ENCODE peak calls at places on chromosomes 11 and 22, in six cellular contexts. I, G, H, Y, L and F are unnamed samples.

GRCh38 chr11:128405693-128406364 is 181.5 kb downstream of the ETS1 start:
- DNase-seq in Y (no peak), L (no peak), I (no peak), G (no peak), H (no peak), F (no peak)

GRCh38 chr22:40808018-40808841 is 10.9 kb downstream of the SLC25A17 start:
- DNase-seq in L (no peak), Y (no peak), I (no peak), G (no peak), H (no peak), F (no peak)

GRCh38 chr11:109970516-109971183 is 122.5 kb upstream of the ZC3H12C start:
- DNase-seq in H (no peak), Y (no peak), L (no peak), I (no peak), G (no peak), F (no peak)

GRCh38 chr11:83546371-83546770 is 260.2 kb upstream of the CCDC90B start:
- DNase-seq in H (no peak), Y (no peak), L (no peak), G (no peak), I (no peak), F (no peak)

GRCh38 chr11:62444271-62444833 is 25.5 kb downstream of the SCGB1A1 start:
- DNase-seq in H (no peak), Y (peak), G (peak), L (peak), I (peak), F (no peak)

GRCh38 chr11:67264260-67264659 is 2.0 kb upstream of the GRK2 start:
- DNase-seq in G (no peak), L (no peak), I (no peak), Y (no peak), H (no peak), F (no peak)

GRCh38 chr11:120547871-120548681 is 36.5 kb downstream of the GRIK4 start:
- DNase-seq in H (no peak), Y (no peak), G (peak), I (no peak), L (peak), F (no peak)

GRCh38 chr11:134586726-134587125 is 174.7 kb upstream of the B3GAT1 start:
- DNase-seq in G (no peak), H (no peak), I (no peak), L (no peak), Y (no peak), F (no peak)

GRCh38 chr22:23305321-23305910 is 125.1 kb downstream of the BCR start:
- DNase-seq in Y (no peak), L (no peak), H (no peak), I (no peak), G (no peak), F (no peak)

GRCh38 chr22:50191041-50191740 is 5.5 kb downstream of the TRABD start:
- DNase-seq in Y (peak), G (no peak), H (no peak), L (no peak), I (no peak), F (no peak)

GRCh38 chr11:36657610-36658225 is 59.7 kb upstream of the RAG2 start:
- DNase-seq in L (no peak), H (no peak), I (no peak), Y (peak), G (no peak), F (no peak)

GRCh38 chr22:31126128-31126868 is 3.5 kb downstream of the INPP5J start:
- DNase-seq in G (no peak), L (no peak), I (no peak), Y (no peak), H (no peak), F (peak)

GRCh38 chr11:126474888-126475626 is 119.6 kb downstream of the ST3GAL4 start:
- DNase-seq in Y (no peak), L (no peak), H (no peak), I (no peak), G (no peak), F (no peak)

GRCh38 chr11:34773211-34773610 is 143.0 kb downstream of the APIP start:
- DNase-seq in G (no peak), H (no peak), L (no peak), Y (no peak), I (no peak), F (no peak)

GRCh38 chr11:19389787-19390303 is 149.1 kb upstream of the E2F8 start:
- DNase-seq in Y (no peak), G (no peak), I (no peak), H (no peak), L (no peak), F (no peak)

GRCh38 chr11:134506046-134506445 is 94.0 kb upstream of the B3GAT1 start:
- DNase-seq in I (no peak), H (no peak), L (no peak), G (no peak), Y (no peak), F (no peak)

GRCh38 chr11:37264060-37264459 is 666.0 kb upstream of the RAG2 start:
- DNase-seq in H (no peak), L (no peak), G (no peak), I (no peak), Y (no peak), F (no peak)

GRCh38 chr11:95792200-95792599 is 1.9 kb downstream of the CEP57 start:
- DNase-seq in G (no peak), H (no peak), I (no peak), L (no peak), Y (no peak), F (no peak)

GRCh38 chr11:57792870-57793269 is 31.3 kb downstream of the CTNND1 start:
- DNase-seq in L (no peak), Y (no peak), G (no peak), I (no peak), H (no peak), F (no peak)

GRCh38 chr11:70016666-70017347 is 61.3 kb upstream of the ANO1 start:
- DNase-seq in H (no peak), L (no peak), Y (no peak), G (no peak), I (no peak), F (no peak)